ENCODE peak calls at places on chromosomes 13 and 19, in nine cellular contexts. B, A, M, V, D, H, N, T and L are unnamed samples.

GRCh38 chr19:30297969-30298368 is 74.2 kb upstream of the ZNF536 start:
- DNase-seq in B (no peak), A (no peak), M (no peak), V (no peak), D (no peak), H (no peak), N (no peak), T (no peak), L (no peak)

GRCh38 chr19:42091300-42092266 is 15.6 kb downstream of the ZNF574 start:
- DNase-seq in B (peak), A (no peak), M (no peak), V (no peak), D (no peak), H (no peak), N (peak), T (no peak), L (no peak)

GRCh38 chr19:48735031-48735615 is 5.3 kb downstream of the RASIP1 start:
- DNase-seq in B (peak), A (no peak), M (no peak), V (no peak), D (no peak), H (no peak), N (peak), T (no peak), L (no peak)

GRCh38 chr13:26202365-26202972 is 19.6 kb downstream of the RNF6 start:
- DNase-seq in B (no peak), A (no peak), M (no peak), V (peak), D (no peak), H (no peak), N (peak), T (no peak), L (no peak)

GRCh38 chr13:51646041-51646670 is 61.9 kb downstream of the WDFY2 start:
- DNase-seq in B (no peak), A (no peak), M (no peak), V (no peak), D (no peak), H (no peak), N (no peak), T (no peak), L (no peak)

GRCh38 chr19:52086481-52086880 is 9.1 kb downstream of the ZNF841 start:
- DNase-seq in B (no peak), A (no peak), M (no peak), V (no peak), D (no peak), H (no peak), N (peak), T (no peak), L (no peak)

GRCh38 chr19:10640361-10640760 is 13.8 kb upstream of the ILF3 start:
- DNase-seq in B (no peak), A (no peak), M (no peak), V (no peak), D (no peak), H (no peak), N (no peak), T (no peak), L (no peak)

GRCh38 chr19:10173527-10173926 is 21.2 kb downstream of the DNMT1 start:
- DNase-seq in B (no peak), A (no peak), M (no peak), V (no peak), D (no peak), H (no peak), N (peak), T (no peak), L (no peak)

GRCh38 chr13:99269627-99270252 is 11.6 kb upstream of the GPR18 start:
- DNase-seq in B (peak), A (no peak), M (peak), V (peak), D (no peak), H (no peak), N (peak), T (no peak), L (peak)

GRCh38 chr19:18109731-18110671 is 12.4 kb downstream of the MAST3 start:
- DNase-seq in B (peak), A (no peak), M (no peak), V (no peak), D (peak), H (peak), N (no peak), T (no peak), L (peak)

GRCh38 chr19:6761053-6761676 is 6.1 kb downstream of the SH2D3A start:
- DNase-seq in B (peak), A (no peak), M (no peak), V (no peak), D (no peak), H (no peak), N (no peak), T (no peak), L (peak)

GRCh38 chr13:108034909-108035308 is 180.4 kb downstream of the LIG4 start:
- DNase-seq in B (no peak), A (no peak), M (no peak), V (no peak), D (no peak), H (no peak), N (no peak), T (no peak), L (no peak)

GRCh38 chr19:6417713-6418561 is 6.7 kb downstream of the KHSRP start:
- DNase-seq in B (peak), A (no peak), M (no peak), V (no peak), D (no peak), H (no peak), N (peak), T (no peak), L (no peak)

GRCh38 chr13:42378383-42378780 is 106.4 kb downstream of the AKAP11 start:
- DNase-seq in B (no peak), A (no peak), M (no peak), V (no peak), D (no peak), H (no peak), N (no peak), T (no peak), L (peak)

GRCh38 chr13:23921451-23921888 is 24.2 kb upstream of the C1QTNF9B start:
- DNase-seq in B (no peak), A (peak), M (no peak), V (peak), D (no peak), H (no peak), N (peak), T (no peak), L (peak)

GRCh38 chr19:10817291-10818038 is 18.5 kb downstream of the TMED1 start:
- DNase-seq in B (peak), A (peak), M (no peak), V (peak), D (no peak), H (no peak), N (peak), T (peak), L (no peak)

GRCh38 chr13:28320884-28321574 is 173.9 kb downstream of the FLT1 start:
- DNase-seq in B (no peak), A (no peak), M (no peak), V (no peak), D (no peak), H (no peak), N (no peak), T (no peak), L (no peak)

GRCh38 chr13:26819067-26819466 is 58.5 kb upstream of the GPR12 start:
- DNase-seq in B (no peak), A (no peak), M (no peak), V (no peak), D (no peak), H (no peak), N (no peak), T (no peak), L (no peak)

GRCh38 chr19:41531438-41532311 is 44.3 kb upstream of the CEACAM21 start:
- DNase-seq in B (peak), A (peak), M (peak), V (no peak), D (peak), H (peak), N (peak), T (no peak), L (peak)

GRCh38 chr13:105990256-105990958 is 545.1 kb downstream of the EFNB2 start:
- DNase-seq in B (peak), A (no peak), M (no peak), V (no peak), D (no peak), H (no peak), N (no peak), T (no peak), L (no peak)

GRCh38 chr13:112069063-112069726 is 2.2 kb downstream of the SOX1 start:
- DNase-seq in B (peak), A (no peak), M (no peak), V (no peak), D (no peak), H (no peak), N (no peak), T (no peak), L (no peak)

GRCh38 chr13:44300895-44301638 is 72.6 kb upstream of the SERP2 start:
- DNase-seq in B (no peak), A (no peak), M (no peak), V (no peak), D (peak), H (no peak), N (peak), T (peak), L (peak)

GRCh38 chr19:7267792-7268736 is 26.1 kb downstream of the INSR start:
- DNase-seq in B (no peak), A (no peak), M (no peak), V (no peak), D (peak), H (peak), N (no peak), T (no peak), L (no peak)

GRCh38 chr19:8609210-8610040 is 1.1 kb downstream of the ADAMTS10 start:
- DNase-seq in B (peak), A (no peak), M (no peak), V (no peak), D (no peak), H (peak), N (peak), T (no peak), L (peak)

GRCh38 chr19:48102870-48103751 is 7.5 kb downstream of the PLA2G4C start:
- DNase-seq in B (peak), A (no peak), M (no peak), V (no peak), D (no peak), H (no peak), N (peak), T (no peak), L (peak)

GRCh38 chr13:112715715-112716460 is 26.1 kb downstream of the ATP11A start:
- DNase-seq in B (no peak), A (no peak), M (no peak), V (no peak), D (no peak), H (no peak), N (no peak), T (no peak), L (no peak)

GRCh38 chr19:13020002-13020414 is 24.7 kb downstream of the NFIX start:
- DNase-seq in B (peak), A (no peak), M (no peak), V (no peak), D (no peak), H (no peak), N (no peak), T (no peak), L (no peak)

GRCh38 chr19:16620018-16620417 is 8.0 kb downstream of the MED26 start:
- DNase-seq in B (no peak), A (no peak), M (no peak), V (no peak), D (no peak), H (no peak), N (no peak), T (no peak), L (no peak)

GRCh38 chr13:99419591-99420243 is 81.6 kb upstream of the TM9SF2 start:
- DNase-seq in B (no peak), A (no peak), M (peak), V (no peak), D (no peak), H (peak), N (no peak), T (no peak), L (no peak)

GRCh38 chr19:1591421-1592022 is 1.1 kb downstream of the MBD3 start:
- DNase-seq in B (peak), A (no peak), M (no peak), V (no peak), D (no peak), H (no peak), N (peak), T (no peak), L (no peak)
- TF ChIP-seq CTCF in B (no peak), A (no peak), M (no peak), V (no peak), D (no peak), H (no peak), N (no peak), T (no peak), L (no peak)

GRCh38 chr13:91313581-91313980 is 33.9 kb upstream of the MIR17HG start:
- DNase-seq in B (no peak), A (no peak), M (no peak), V (no peak), D (no peak), H (no peak), N (no peak), T (no peak), L (no peak)

GRCh38 chr13:91311491-91311890 is 36.0 kb upstream of the MIR17HG start:
- DNase-seq in B (no peak), A (no peak), M (no peak), V (no peak), D (no peak), H (no peak), N (no peak), T (no peak), L (no peak)

GRCh38 chr13:91312324-91312723 is 35.2 kb upstream of the MIR17HG start:
- DNase-seq in B (no peak), A (no peak), M (no peak), V (no peak), D (no peak), H (no peak), N (no peak), T (no peak), L (no peak)

GRCh38 chr13:91314888-91315287 is 32.6 kb upstream of the MIR17HG start:
- DNase-seq in B (no peak), A (no peak), M (no peak), V (no peak), D (no peak), H (no peak), N (no peak), T (no peak), L (no peak)

DNA sequence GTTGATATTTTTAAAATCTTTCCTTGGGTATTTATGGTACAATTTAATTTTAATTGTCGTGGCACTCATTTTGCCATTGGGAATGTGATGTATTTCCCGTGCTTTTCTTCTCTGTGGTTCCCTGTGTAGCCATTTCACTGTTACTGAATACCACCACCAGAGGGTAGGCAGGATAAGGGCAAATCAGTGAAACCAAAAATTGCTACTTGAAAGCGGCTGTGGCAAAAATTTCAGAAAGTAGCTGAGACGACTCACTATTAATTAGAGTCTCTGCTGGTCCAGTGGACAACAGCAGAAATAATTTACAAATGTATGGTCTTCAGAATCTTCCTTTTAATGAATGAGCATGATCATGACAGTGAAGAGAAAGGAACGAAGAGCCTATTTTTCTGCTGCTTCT is 34.4 kb upstream of the MIR17HG start:
- DNase-seq in B (no peak), A (peak), M (no peak), V (no peak), D (no peak), H (no peak), N (peak), T (no peak), L (peak)
- TF ChIP-seq CTCF in B (peak), A (peak), M (peak), V (peak), D (peak), H (peak), N (peak), T (peak), L (peak)

GRCh38 chr19:947090-947706 is 21.4 kb downstream of the ARID3A start:
- DNase-seq in B (no peak), A (no peak), M (peak), V (no peak), D (no peak), H (no peak), N (no peak), T (no peak), L (no peak)

GRCh38 chr19:950352-951066 is 24.7 kb downstream of the ARID3A start:
- DNase-seq in B (no peak), A (no peak), M (no peak), V (no peak), D (no peak), H (no peak), N (no peak), T (no peak), L (no peak)

GRCh38 chr19:952049-952679 is 26.3 kb downstream of the ARID3A start:
- DNase-seq in B (no peak), A (no peak), M (no peak), V (no peak), D (no peak), H (no peak), N (no peak), T (no peak), L (no peak)

GRCh38 chr19:947707-948533 is 22.1 kb downstream of the ARID3A start:
- DNase-seq in B (no peak), A (peak), M (peak), V (no peak), D (peak), H (peak), N (no peak), T (no peak), L (no peak)

GRCh38 chr19:948842-949496 is 23.1 kb downstream of the ARID3A start:
- DNase-seq in B (no peak), A (no peak), M (no peak), V (no peak), D (no peak), H (no peak), N (no peak), T (no peak), L (no peak)
- TF ChIP-seq CTCF in B (no peak), A (no peak), M (no peak), V (no peak), D (no peak), H (no peak), N (no peak), T (no peak), L (no peak)

GRCh38 chr13:90233933-90234672 is 1113.4 kb upstream of the MIR17HG start:
- DNase-seq in B (no peak), A (no peak), M (no peak), V (no peak), D (no peak), H (no peak), N (no peak), T (no peak), L (no peak)
- TF ChIP-seq CTCF in B (no peak), A (no peak), M (no peak), V (no peak), D (no peak), H (no peak), N (no peak), T (no peak), L (no peak)

GRCh38 chr13:91699863-91700262 is 301.4 kb downstream of the GPC5 start:
- DNase-seq in B (no peak), A (no peak), M (no peak), V (no peak), D (no peak), H (no peak), N (no peak), T (no peak), L (no peak)
- TF ChIP-seq CTCF in B (no peak), A (no peak), M (no peak), V (no peak), D (no peak), H (no peak), N (no peak), T (no peak), L (no peak)

GRCh38 chr13:109869312-109870237 is 83.2 kb upstream of the IRS2 start:
- DNase-seq in B (no peak), A (no peak), M (no peak), V (peak), D (peak), H (peak), N (peak), T (peak), L (peak)
- TF ChIP-seq CTCF in B (peak), A (no peak), M (no peak), V (peak), D (no peak), H (peak), N (peak), T (peak), L (no peak)